ENCODE peak calls at places on chromosome 16, in four cellular contexts. One of them, this sample, is unnamed.

GRCh38 chr16:69833791-69834282 is 71.7 kb downstream of the WWP2 start:
- DNase-seq in SK-N-SH: no peak
- DNase-seq in neuronal stem cell: no peak
- DNase-seq in fibroblast of lung: no peak
- DNase-seq in this sample: peak

GRCh38 chr16:86771506-86772230 is 193.3 kb downstream of the FOXL1 start:
- DNase-seq in SK-N-SH: no peak
- DNase-seq in neuronal stem cell: no peak
- DNase-seq in fibroblast of lung: no peak
- DNase-seq in this sample: no peak

GRCh38 chr16:82082543-82083244 is 47.6 kb downstream of the HSD17B2 start:
- DNase-seq in SK-N-SH: no peak
- DNase-seq in neuronal stem cell: no peak
- DNase-seq in fibroblast of lung: peak
- DNase-seq in this sample: no peak

GRCh38 chr16:2507679-2508064 is 6.1 kb upstream of the ATP6V0C start:
- DNase-seq in SK-N-SH: no peak
- DNase-seq in neuronal stem cell: no peak
- DNase-seq in fibroblast of lung: no peak
- DNase-seq in this sample: no peak

GRCh38 chr16:54746596-54746995 is 184.1 kb upstream of the IRX5 start:
- DNase-seq in SK-N-SH: no peak
- DNase-seq in neuronal stem cell: no peak
- DNase-seq in fibroblast of lung: no peak
- DNase-seq in this sample: peak

GRCh38 chr16:88810868-88811599 is 694 bp downstream of the APRT start:
- DNase-seq in SK-N-SH: peak
- DNase-seq in neuronal stem cell: no peak
- DNase-seq in fibroblast of lung: peak
- DNase-seq in this sample: peak

GRCh38 chr16:87956771-87957279 is 5.6 kb downstream of the BANP start:
- DNase-seq in SK-N-SH: no peak
- DNase-seq in neuronal stem cell: no peak
- DNase-seq in fibroblast of lung: peak
- DNase-seq in this sample: no peak

GRCh38 chr16:88649924-88650748 is 717 bp downstream of the CYBA start:
- DNase-seq in SK-N-SH: peak
- DNase-seq in neuronal stem cell: no peak
- DNase-seq in fibroblast of lung: no peak
- DNase-seq in this sample: peak

GRCh38 chr16:89599451-89599858 is 14.0 kb upstream of the DPEP1 start:
- DNase-seq in SK-N-SH: peak
- DNase-seq in neuronal stem cell: no peak
- DNase-seq in fibroblast of lung: no peak
- DNase-seq in this sample: peak

GRCh38 chr16:14063618-14064581 is 7.2 kb upstream of the MRTFB start:
- DNase-seq in SK-N-SH: no peak
- DNase-seq in neuronal stem cell: no peak
- DNase-seq in fibroblast of lung: no peak
- DNase-seq in this sample: no peak

GRCh38 chr16:26645629-26646028 is 421.1 kb upstream of the C16orf82 start:
- DNase-seq in SK-N-SH: peak
- DNase-seq in neuronal stem cell: peak
- DNase-seq in fibroblast of lung: no peak
- DNase-seq in this sample: peak

GRCh38 chr16:28155293-28155692 is 56.5 kb downstream of the XPO6 start:
- DNase-seq in SK-N-SH: no peak
- DNase-seq in neuronal stem cell: no peak
- DNase-seq in fibroblast of lung: peak
- DNase-seq in this sample: no peak

GRCh38 chr16:426115-426905 is 861 bp downstream of the RAB11FIP3 start:
- DNase-seq in SK-N-SH: peak
- DNase-seq in neuronal stem cell: no peak
- DNase-seq in fibroblast of lung: peak
- DNase-seq in this sample: peak

GRCh38 chr16:52404546-52404945 is 142.4 kb downstream of the TOX3 start:
- DNase-seq in SK-N-SH: no peak
- DNase-seq in neuronal stem cell: no peak
- DNase-seq in fibroblast of lung: no peak
- DNase-seq in this sample: no peak

GRCh38 chr16:4803479-4804243 is 1.2 kb upstream of the ROGDI start:
- DNase-seq in SK-N-SH: no peak
- DNase-seq in neuronal stem cell: no peak
- DNase-seq in fibroblast of lung: peak
- DNase-seq in this sample: no peak

GRCh38 chr16:8905168-8905762 is 23.1 kb downstream of the LITAFD start:
- DNase-seq in SK-N-SH: peak
- DNase-seq in neuronal stem cell: no peak
- DNase-seq in fibroblast of lung: peak
- DNase-seq in this sample: peak

GRCh38 chr16:25140459-25140858 is 28.9 kb downstream of the LCMT1 start:
- DNase-seq in SK-N-SH: no peak
- DNase-seq in neuronal stem cell: no peak
- DNase-seq in fibroblast of lung: no peak
- DNase-seq in this sample: no peak

GRCh38 chr16:54280751-54281150 is 5.8 kb downstream of the IRX3 start:
- DNase-seq in SK-N-SH: no peak
- DNase-seq in neuronal stem cell: no peak
- DNase-seq in fibroblast of lung: no peak
- DNase-seq in this sample: no peak

GRCh38 chr16:87317766-87318121 is 552 bp upstream of the C16orf95 start:
- DNase-seq in SK-N-SH: peak
- DNase-seq in neuronal stem cell: no peak
- DNase-seq in fibroblast of lung: peak
- DNase-seq in this sample: no peak

GRCh38 chr16:1895068-1895467 is 23.1 kb upstream of the MEIOB start:
- DNase-seq in SK-N-SH: no peak
- DNase-seq in neuronal stem cell: no peak
- DNase-seq in fibroblast of lung: no peak
- DNase-seq in this sample: no peak

GRCh38 chr16:56825821-56826220 is 39.2 kb upstream of the SLC12A3 start:
- DNase-seq in SK-N-SH: no peak
- DNase-seq in neuronal stem cell: no peak
- DNase-seq in fibroblast of lung: no peak
- DNase-seq in this sample: no peak

GRCh38 chr16:73390491-73390890 is 342.6 kb upstream of the ZFHX3 start:
- DNase-seq in SK-N-SH: no peak
- DNase-seq in neuronal stem cell: no peak
- DNase-seq in fibroblast of lung: no peak
- DNase-seq in this sample: peak

GRCh38 chr16:1871974-1872635 is at the start of gene MEIOB:
- DNase-seq in SK-N-SH: peak
- DNase-seq in neuronal stem cell: peak
- DNase-seq in fibroblast of lung: no peak
- DNase-seq in this sample: peak

GRCh38 chr16:77937473-77938195 is 84.7 kb upstream of the CLEC3A start:
- DNase-seq in SK-N-SH: no peak
- DNase-seq in neuronal stem cell: no peak
- DNase-seq in fibroblast of lung: no peak
- DNase-seq in this sample: no peak

GRCh38 chr16:20898938-20899502 is 1.1 kb downstream of the DCUN1D3 start:
- DNase-seq in SK-N-SH: no peak
- DNase-seq in neuronal stem cell: no peak
- DNase-seq in fibroblast of lung: peak
- DNase-seq in this sample: no peak

GRCh38 chr16:28092721-28093382 is 29.3 kb upstream of the GSG1L start:
- DNase-seq in SK-N-SH: peak
- DNase-seq in neuronal stem cell: no peak
- DNase-seq in fibroblast of lung: no peak
- DNase-seq in this sample: no peak

GRCh38 chr16:69820926-69821541 is 58.9 kb downstream of the WWP2 start:
- DNase-seq in SK-N-SH: peak
- DNase-seq in neuronal stem cell: no peak
- DNase-seq in fibroblast of lung: peak
- DNase-seq in this sample: no peak

GRCh38 chr16:54466233-54466632 is 179.6 kb upstream of the IRX3 start:
- DNase-seq in SK-N-SH: no peak
- DNase-seq in neuronal stem cell: no peak
- DNase-seq in fibroblast of lung: no peak
- DNase-seq in this sample: no peak

GRCh38 chr16:24035127-24035842 is 199.5 kb downstream of the PRKCB start:
- DNase-seq in SK-N-SH: no peak
- DNase-seq in neuronal stem cell: no peak
- DNase-seq in fibroblast of lung: no peak
- DNase-seq in this sample: peak

GRCh38 chr16:22318690-22319358 is 21.6 kb downstream of the POLR3E start:
- DNase-seq in SK-N-SH: peak
- DNase-seq in neuronal stem cell: no peak
- DNase-seq in fibroblast of lung: peak
- DNase-seq in this sample: peak

GRCh38 chr16:89146211-89147005 is 25.1 kb upstream of the CDH15 start:
- DNase-seq in SK-N-SH: no peak
- DNase-seq in neuronal stem cell: no peak
- DNase-seq in fibroblast of lung: no peak
- DNase-seq in this sample: no peak

GRCh38 chr16:54657058-54657708 is 273.5 kb upstream of the IRX5 start:
- DNase-seq in SK-N-SH: no peak
- DNase-seq in neuronal stem cell: no peak
- DNase-seq in fibroblast of lung: no peak
- DNase-seq in this sample: no peak

GRCh38 chr16:83305092-83305491 is 502.7 kb upstream of the HSBP1 start:
- DNase-seq in SK-N-SH: no peak
- DNase-seq in neuronal stem cell: no peak
- DNase-seq in fibroblast of lung: peak
- DNase-seq in this sample: no peak

GRCh38 chr16:68739964-68740627 is 3.0 kb downstream of the CDH1 start:
- DNase-seq in SK-N-SH: no peak
- DNase-seq in neuronal stem cell: no peak
- DNase-seq in fibroblast of lung: no peak
- DNase-seq in this sample: no peak
- H3K27ac ChIP-seq in SK-N-SH: no peak
- H3K27ac ChIP-seq in neuronal stem cell: no peak
- H3K27ac ChIP-seq in fibroblast of lung: no peak
- H3K27ac ChIP-seq in this sample: no peak

GRCh38 chr16:30521476-30521872 is 4.9 kb downstream of the ZNF768 start:
- DNase-seq in SK-N-SH: no peak
- DNase-seq in neuronal stem cell: no peak
- DNase-seq in fibroblast of lung: no peak
- DNase-seq in this sample: no peak
- H3K9ac ChIP-seq in SK-N-SH: no peak
- H3K9ac ChIP-seq in neuronal stem cell: no peak
- H3K9ac ChIP-seq in fibroblast of lung: no peak
- H3K9ac ChIP-seq in this sample: no peak

GRCh38 chr16:11621920-11622651 is 35.4 kb upstream of the LITAF start:
- DNase-seq in SK-N-SH: peak
- DNase-seq in neuronal stem cell: no peak
- DNase-seq in fibroblast of lung: peak
- DNase-seq in this sample: no peak
- H3K27ac ChIP-seq in SK-N-SH: no peak
- H3K27ac ChIP-seq in neuronal stem cell: no peak
- H3K27ac ChIP-seq in fibroblast of lung: peak
- H3K27ac ChIP-seq in this sample: no peak

DNA sequence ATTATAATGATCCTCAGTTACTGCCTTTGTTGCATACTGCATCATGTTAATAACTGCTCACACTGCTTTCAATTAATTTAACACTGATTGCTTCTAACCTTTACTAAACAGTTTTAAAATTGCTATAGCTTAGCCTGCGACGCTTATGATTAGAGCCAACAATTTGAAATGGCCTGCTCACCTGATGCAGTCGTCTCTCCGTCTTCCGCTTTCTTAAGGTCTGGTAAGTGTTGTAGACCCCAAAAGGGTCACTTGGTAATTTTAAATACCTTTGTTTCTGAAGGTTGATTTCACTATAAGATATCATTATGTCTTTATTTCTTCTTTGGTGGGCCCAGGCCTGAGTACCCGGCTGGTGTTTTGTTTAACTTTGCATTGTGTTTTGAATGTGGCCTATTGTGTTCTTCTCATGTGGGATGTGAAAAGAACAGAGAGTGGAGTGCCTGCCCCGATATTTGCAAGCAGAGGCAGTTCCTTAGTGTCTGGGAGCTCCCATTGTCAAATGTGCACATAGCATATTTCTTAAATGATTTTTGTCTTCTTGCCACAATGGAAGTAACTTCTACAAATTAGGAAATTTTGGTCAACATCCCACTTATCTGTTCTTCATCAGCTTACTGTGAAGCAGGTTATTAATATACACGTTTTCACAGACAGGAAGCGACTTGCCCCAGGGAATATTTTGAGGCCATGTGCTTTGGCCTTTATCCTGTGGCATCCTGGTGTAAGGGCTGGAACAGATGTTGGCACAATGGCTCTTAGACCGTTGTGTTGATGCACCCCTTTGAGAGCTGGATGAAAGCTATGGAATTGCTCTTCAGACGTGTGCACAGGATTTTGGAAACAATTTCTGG is 2.9 kb downstream of the PHKB start:
- DNase-seq in SK-N-SH: peak
- DNase-seq in neuronal stem cell: no peak
- DNase-seq in fibroblast of lung: no peak
- DNase-seq in this sample: peak
- H3K9ac ChIP-seq in SK-N-SH: no peak
- H3K9ac ChIP-seq in neuronal stem cell: no peak
- H3K9ac ChIP-seq in fibroblast of lung: no peak
- H3K9ac ChIP-seq in this sample: no peak

GRCh38 chr16:79768594-79768993 is 168.1 kb upstream of the MAF start:
- DNase-seq in SK-N-SH: no peak
- DNase-seq in neuronal stem cell: no peak
- DNase-seq in fibroblast of lung: no peak
- DNase-seq in this sample: peak
- H3K27ac ChIP-seq in SK-N-SH: no peak
- H3K27ac ChIP-seq in neuronal stem cell: peak
- H3K27ac ChIP-seq in fibroblast of lung: peak
- H3K27ac ChIP-seq in this sample: peak

GRCh38 chr16:3646348-3646920 is 8.1 kb upstream of the DNASE1 start:
- DNase-seq in SK-N-SH: no peak
- DNase-seq in neuronal stem cell: no peak
- DNase-seq in fibroblast of lung: no peak
- DNase-seq in this sample: no peak
- H3K9ac ChIP-seq in SK-N-SH: no peak
- H3K9ac ChIP-seq in neuronal stem cell: no peak
- H3K9ac ChIP-seq in fibroblast of lung: no peak
- H3K9ac ChIP-seq in this sample: no peak

DNA sequence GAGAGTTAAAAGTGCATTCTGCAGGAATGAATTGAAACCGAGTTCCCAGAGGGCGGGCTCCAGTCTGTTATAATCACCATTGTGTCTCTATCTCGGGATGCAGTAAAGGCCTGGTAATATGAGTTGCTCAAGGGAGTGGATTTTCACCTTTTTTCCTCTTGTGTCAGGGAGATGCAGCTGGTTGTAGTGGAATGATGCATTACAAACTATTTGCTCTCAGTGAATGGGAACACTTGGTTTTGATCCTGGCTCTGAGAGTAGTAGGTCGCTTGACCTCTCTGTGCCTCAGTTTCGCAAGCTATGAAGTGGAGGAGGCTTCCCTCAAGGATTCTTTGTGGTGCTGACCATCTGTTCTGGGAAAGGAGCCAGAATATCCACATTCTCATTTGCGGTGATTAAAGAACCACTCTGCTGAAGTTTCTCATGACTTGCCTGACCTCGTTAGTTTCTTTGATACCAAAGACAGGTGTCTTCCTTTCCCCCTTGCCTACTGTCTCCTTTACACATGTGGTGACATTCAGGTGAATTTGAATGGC is 115.9 kb downstream of the SNX29 start:
- DNase-seq in SK-N-SH: no peak
- DNase-seq in neuronal stem cell: no peak
- DNase-seq in fibroblast of lung: peak
- DNase-seq in this sample: no peak
- H3K27ac ChIP-seq in SK-N-SH: no peak
- H3K27ac ChIP-seq in neuronal stem cell: peak
- H3K27ac ChIP-seq in fibroblast of lung: no peak
- H3K27ac ChIP-seq in this sample: peak

GRCh38 chr16:46496701-46497100 is 124.5 kb downstream of the SHCBP1 start:
- DNase-seq in SK-N-SH: no peak
- DNase-seq in neuronal stem cell: no peak
- DNase-seq in fibroblast of lung: no peak
- DNase-seq in this sample: no peak
- H3K9ac ChIP-seq in SK-N-SH: no peak
- H3K9ac ChIP-seq in neuronal stem cell: no peak
- H3K9ac ChIP-seq in fibroblast of lung: no peak
- H3K9ac ChIP-seq in this sample: no peak